ENCODE peak calls at places on chromosomes 13 and 19, in five cellular contexts. O is HL-60, Z is PC-3, H is fibroblast of mammary gland, C is stomach. B is an unnamed sample.

GRCh38 chr13:30004204-30004603 is 153.8 kb upstream of the UBL3 start:
- DNase-seq in O (peak; percentile 90), Z (no peak), H (peak; percentile 61), C (no peak), B (no peak)

GRCh38 chr19:40089462-40089861 is 1.3 kb downstream of the ZNF780A start:
- DNase-seq in O (no peak), Z (no peak), H (peak; percentile 73), C (no peak), B (peak; percentile 24)

GRCh38 chr13:59570204-59570603 is 593.5 kb downstream of the DIAPH3 start:
- DNase-seq in O (no peak), Z (no peak), H (no peak), C (no peak), B (no peak)

GRCh38 chr13:44093607-44094583 is 214.2 kb downstream of the LACC1 start:
- DNase-seq in O (no peak), Z (no peak), H (no peak), C (no peak), B (no peak)

GRCh38 chr19:41265376-41266153 is 1.4 kb downstream of the HNRNPUL1 start:
- DNase-seq in O (peak; percentile 14), Z (peak; percentile 12), H (peak; percentile 25), C (peak; percentile 27), B (peak; percentile 28)

GRCh38 chr13:42574435-42575311 is 721 bp downstream of the TNFSF11 start:
- DNase-seq in O (no peak), Z (no peak), H (no peak), C (no peak), B (no peak)

GRCh38 chr13:41268764-41269163 is 5.4 kb upstream of the MTRF1 start:
- DNase-seq in O (no peak), Z (peak; percentile 28), H (peak; percentile 52), C (no peak), B (peak; percentile 63)

GRCh38 chr13:20773194-20774080 is at the start of gene EEF1AKMT1:
- DNase-seq in O (peak; percentile 94), Z (peak; percentile 96), H (peak; percentile 93), C (peak; percentile 95), B (peak; percentile 92)

GRCh38 chr13:34899888-34900287 is 42.2 kb upstream of the NBEA start:
- DNase-seq in O (no peak), Z (no peak), H (no peak), C (no peak), B (no peak)

GRCh38 chr13:37647038-37647650 is 48.6 kb upstream of the POSTN start:
- DNase-seq in O (no peak), Z (no peak), H (no peak), C (no peak), B (no peak)

GRCh38 chr13:113448885-113449692 is 4.2 kb downstream of the ADPRHL1 start:
- DNase-seq in O (no peak), Z (peak; percentile 93), H (peak; percentile 93), C (peak; percentile 86), B (no peak)

GRCh38 chr19:38320969-38321339 is 1.3 kb downstream of the KCNK6 start:
- DNase-seq in O (no peak), Z (no peak), H (no peak), C (no peak), B (no peak)

GRCh38 chr19:38317104-38317612 is 1.4 kb upstream of the YIF1B start:
- DNase-seq in O (peak; percentile 79), Z (no peak), H (no peak), C (no peak), B (no peak)

GRCh38 chr19:38318595-38319142 is 976 bp upstream of the KCNK6 start:
- DNase-seq in O (no peak), Z (no peak), H (no peak), C (no peak), B (no peak)

GRCh38 chr19:38321646-38322323 is 2.1 kb downstream of the KCNK6 start:
- DNase-seq in O (no peak), Z (no peak), H (peak; percentile 34), C (no peak), B (no peak)

GRCh38 chr19:38319421-38320258 is at the start of gene KCNK6:
- DNase-seq in O (peak; percentile 22), Z (no peak), H (peak; percentile 7), C (peak; percentile 70), B (no peak)
- H3K4me3 ChIP-seq in O (peak within 1 kb of the TSS; percentile 50), Z (peak within 1 kb of the TSS; percentile 86), H (peak within 1 kb of the TSS; percentile 56), C (peak within 1 kb of the TSS; percentile 63), B (peak within 1 kb of the TSS; percentile 50)

GRCh38 chr13:33611016-33611805 is 206.7 kb upstream of the RFC3 start:
- DNase-seq in O (no peak), Z (no peak), H (peak; percentile 10), C (peak; percentile 65), B (peak; percentile 74)

GRCh38 chr13:33612641-33613638 is 205.0 kb upstream of the RFC3 start:
- DNase-seq in O (no peak), Z (no peak), H (no peak), C (no peak), B (no peak)

GRCh38 chr13:33615436-33615835 is 202.5 kb upstream of the RFC3 start:
- DNase-seq in O (no peak), Z (no peak), H (no peak), C (no peak), B (no peak)

GRCh38 chr13:33606692-33607091 is 211.3 kb upstream of the RFC3 start:
- DNase-seq in O (no peak), Z (no peak), H (no peak), C (no peak), B (peak; percentile 12)

GRCh38 chr13:33610471-33611015 is 207.4 kb upstream of the RFC3 start:
- DNase-seq in O (no peak), Z (no peak), H (no peak), C (no peak), B (peak; percentile 47)
- TF ChIP-seq CTCF in O (no peak), Z (no peak), H (no peak), C (no peak), B (no peak)

GRCh38 chr19:34256835-34257558 is 2.6 kb downstream of the GARRE1 start:
- DNase-seq in O (no peak), Z (no peak), H (no peak), C (no peak), B (no peak)
- H3K4me3 ChIP-seq in O (no peak overlapping the region), Z (no peak overlapping the region), H (no peak overlapping the region), C (no peak overlapping the region), B (no peak overlapping the region)

DNA sequence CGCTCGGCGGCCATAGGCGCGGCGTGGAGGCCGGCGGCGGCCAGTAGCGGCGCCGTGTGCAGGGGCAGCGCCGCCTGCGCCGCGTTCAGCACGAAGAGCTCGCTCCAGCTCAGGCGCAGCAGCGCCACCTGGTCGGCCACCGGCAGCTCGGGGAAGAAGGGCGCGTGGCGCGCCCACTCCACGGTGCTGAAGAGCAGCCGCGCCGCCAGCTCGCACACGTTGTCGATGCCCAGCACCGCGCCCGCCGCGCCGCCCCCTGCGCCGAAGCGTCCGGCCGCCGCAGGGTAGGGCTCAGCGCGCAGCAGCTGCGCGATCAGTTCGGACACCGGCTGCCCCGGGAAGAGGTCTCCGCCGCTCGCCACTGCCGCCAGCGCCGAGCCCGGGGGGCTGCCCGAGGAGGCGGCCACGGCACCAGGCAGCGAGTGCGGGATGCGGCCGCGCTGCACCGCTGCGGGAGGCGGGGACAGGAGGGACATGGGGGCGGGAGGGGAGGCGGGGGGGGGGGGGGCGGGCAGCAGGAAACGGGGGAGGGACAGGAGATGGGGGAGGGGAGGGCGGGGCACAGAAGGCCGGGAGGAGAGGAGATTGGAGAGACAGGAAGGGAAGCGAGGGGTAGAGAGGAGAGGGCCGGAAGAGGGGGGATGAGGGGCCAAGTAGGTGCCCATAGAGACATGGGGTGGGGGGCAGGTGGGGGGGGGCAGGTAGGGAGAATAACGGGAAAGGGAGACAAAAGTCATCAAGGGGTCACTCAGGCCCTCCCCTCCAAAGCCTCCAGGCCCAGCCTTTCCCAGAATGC is 9.8 kb downstream of the OCEL1 start:
- DNase-seq in O (peak; percentile 35), Z (no peak), H (peak; percentile 66), C (peak; percentile 77), B (peak; percentile 69)
- TF ChIP-seq CTCF in O (peak; percentile 28), Z (peak; percentile 25), H (peak; percentile 20), C (no peak), B (peak; percentile 50)

DNA sequence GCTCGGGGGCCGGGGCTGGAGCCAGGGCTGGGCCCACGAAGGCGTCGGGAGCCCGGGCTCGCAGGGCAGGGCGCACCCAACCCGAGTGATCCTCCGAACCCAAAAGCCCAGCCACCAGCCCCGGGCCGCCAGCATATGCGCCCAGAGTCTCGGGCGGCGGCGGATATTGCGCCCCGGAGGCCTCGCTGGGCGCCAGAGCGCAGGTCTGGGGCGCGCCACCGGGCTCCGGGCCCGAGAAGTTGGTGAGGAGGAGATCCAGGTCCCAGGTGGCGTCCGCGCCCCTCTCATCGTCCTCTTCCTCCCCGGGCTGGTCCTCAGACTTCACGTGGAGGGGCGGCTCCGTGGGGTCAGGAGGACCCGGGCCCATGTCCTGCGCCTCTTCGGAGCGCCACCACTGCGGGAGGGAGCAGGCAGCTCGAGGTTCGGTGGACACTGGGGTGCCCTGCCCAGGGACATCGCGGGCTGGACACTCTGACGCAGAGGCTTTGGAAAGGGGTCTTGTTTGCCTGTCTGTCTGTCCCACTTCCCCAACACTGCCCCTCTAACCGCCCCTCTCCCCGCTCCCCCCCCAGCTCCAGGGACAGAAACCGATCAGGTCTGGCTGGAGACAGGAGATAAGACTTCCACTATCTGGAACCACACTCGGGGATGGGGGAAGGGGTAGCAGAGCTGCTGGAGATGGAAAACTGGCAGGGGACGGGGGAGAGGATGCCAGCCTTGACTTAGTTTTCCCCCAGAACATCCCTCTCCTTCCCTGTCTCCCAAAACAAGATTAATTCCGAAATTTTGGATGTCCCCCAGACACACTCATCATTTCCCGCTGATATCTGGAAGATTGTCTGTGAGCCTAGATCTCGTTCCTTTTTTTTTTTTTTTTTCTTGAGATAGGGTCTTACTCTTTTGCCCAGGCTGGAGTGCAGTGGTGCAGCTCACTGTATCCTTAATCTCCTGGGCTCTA is 973 bp downstream of the KLF1 start:
- DNase-seq in O (no peak), Z (no peak), H (no peak), C (no peak), B (no peak)
- H3K4me3 ChIP-seq in O (peak overlapping the region; percentile 45), Z (no peak overlapping the region), H (no peak overlapping the region), C (peak overlapping the region; percentile 59), B (no peak overlapping the region)

GRCh38 chr19:3672993-3673392 is 27.3 kb downstream of the PIP5K1C start:
- DNase-seq in O (no peak), Z (no peak), H (no peak), C (no peak), B (no peak)
- TF ChIP-seq CTCF in O (no peak), Z (no peak), H (no peak), C (no peak), B (no peak)